ENCODE peak calls at places on chromosomes 6 and 20, in six cellular contexts. W is A549, P is breast epithelium, V is right lobe of liver, J is HepG2, Z is heart left ventricle. H is an unnamed sample.

GRCh38 chr6:52416629-52417151 is 3.5 kb upstream of the EFHC1 start:
- DNase-seq in J (peak; percentile 84), P (no peak), W (peak; percentile 60), V (no peak), Z (no peak), H (peak; percentile 44)

GRCh38 chr20:35305682-35306556 is 13.7 kb upstream of the FAM83C start:
- DNase-seq in P (peak; percentile 74), J (peak; percentile 92), V (no peak), Z (peak; percentile 77), W (peak; percentile 95), H (peak; percentile 87)

GRCh38 chr6:76217606-76218005 is 145.1 kb upstream of the IMPG1 start:
- DNase-seq in J (no peak), Z (no peak), V (no peak), W (no peak), P (no peak), H (no peak)

GRCh38 chr6:12806811-12807210 is 90.2 kb downstream of the PHACTR1 start:
- DNase-seq in J (no peak), V (no peak), Z (no peak), W (no peak), P (no peak), H (no peak)

GRCh38 chr20:57263767-57264150 is 2.7 kb downstream of the BMP7 start:
- DNase-seq in Z (no peak), V (no peak), P (no peak), W (no peak), J (no peak), H (no peak)

GRCh38 chr20:34615477-34615876 is 57.0 kb downstream of the MAP1LC3A start:
- DNase-seq in J (peak; percentile 36), V (no peak), W (no peak), P (no peak), Z (no peak), H (no peak)

GRCh38 chr6:3612341-3613041 is 139.0 kb downstream of the PXDC1 start:
- DNase-seq in Z (no peak), P (peak; percentile 20), J (peak; percentile 27), W (peak; percentile 88), V (no peak), H (peak; percentile 62)

GRCh38 chr6:133923938-133924593 is 29.0 kb upstream of the TBPL1 start:
- DNase-seq in Z (peak; percentile 45), W (peak; percentile 78), J (peak; percentile 81), V (no peak), P (peak; percentile 70), H (peak; percentile 10)

GRCh38 chr20:17859616-17860232 is 108.9 kb downstream of the SNX5 start:
- DNase-seq in P (no peak), Z (peak; percentile 76), W (no peak), V (peak; percentile 81), J (no peak), H (no peak)

GRCh38 chr6:163284151-163284550 is 130.4 kb upstream of the QKI start:
- DNase-seq in J (no peak), W (no peak), Z (no peak), P (no peak), V (no peak), H (no peak)

GRCh38 chr6:5787054-5787720 is 219.5 kb downstream of the NRN1 start:
- DNase-seq in P (no peak), V (no peak), W (no peak), J (no peak), Z (no peak), H (no peak)

GRCh38 chr6:30722280-30723112 is 2.3 kb downstream of the TUBB start:
- DNase-seq in J (peak; percentile 82), P (peak; percentile 83), V (peak; percentile 82), Z (peak; percentile 74), W (peak; percentile 73), H (no peak)

DNA sequence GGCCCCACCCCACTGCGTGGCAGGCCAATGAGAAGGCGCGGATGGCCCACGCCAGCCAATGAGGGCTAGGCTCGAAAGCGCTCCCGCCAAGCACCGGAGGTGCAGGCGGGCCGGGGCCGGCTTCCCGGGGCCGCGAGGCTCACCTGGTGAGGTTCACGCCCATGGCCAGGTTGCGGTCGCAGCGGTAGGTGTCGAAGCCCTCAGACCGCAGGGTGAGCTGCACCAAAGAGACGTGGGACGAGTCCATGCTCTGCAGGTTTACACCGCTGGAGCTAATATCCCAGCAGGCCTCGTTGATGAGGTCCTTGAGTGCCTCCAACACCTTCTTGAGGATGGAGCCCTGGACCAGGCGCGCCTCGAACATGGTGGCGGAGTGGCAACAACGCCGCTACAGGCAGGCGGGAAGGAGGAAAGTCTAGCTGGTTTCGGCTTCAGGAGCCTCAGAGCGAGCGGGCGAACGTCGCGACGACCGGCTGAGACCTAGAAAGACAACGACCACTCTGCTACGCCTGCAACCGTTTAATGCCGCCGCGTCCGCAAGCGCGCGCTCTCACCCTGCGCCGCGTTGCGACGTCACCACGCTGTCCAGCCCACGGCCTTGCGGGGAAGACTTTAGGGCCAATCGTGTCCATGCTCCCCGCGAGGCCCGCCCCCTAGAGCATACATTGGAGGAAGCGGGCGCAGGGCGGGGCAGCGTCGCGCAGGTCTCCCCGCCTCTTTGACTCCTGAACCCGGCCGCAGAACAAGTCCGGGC is at the start of gene PCNA:
- DNase-seq in J (peak; percentile 100), P (peak; percentile 97), Z (peak; percentile 98), V (peak; percentile 98), W (peak; percentile 99), H (peak; percentile 92)
- TF ChIP-seq POLR2A in J (peak; percentile 100), P (peak; percentile 72), Z (peak; percentile 49), V (peak; percentile 93), W (peak; percentile 99), H (peak; percentile 98)

DNA sequence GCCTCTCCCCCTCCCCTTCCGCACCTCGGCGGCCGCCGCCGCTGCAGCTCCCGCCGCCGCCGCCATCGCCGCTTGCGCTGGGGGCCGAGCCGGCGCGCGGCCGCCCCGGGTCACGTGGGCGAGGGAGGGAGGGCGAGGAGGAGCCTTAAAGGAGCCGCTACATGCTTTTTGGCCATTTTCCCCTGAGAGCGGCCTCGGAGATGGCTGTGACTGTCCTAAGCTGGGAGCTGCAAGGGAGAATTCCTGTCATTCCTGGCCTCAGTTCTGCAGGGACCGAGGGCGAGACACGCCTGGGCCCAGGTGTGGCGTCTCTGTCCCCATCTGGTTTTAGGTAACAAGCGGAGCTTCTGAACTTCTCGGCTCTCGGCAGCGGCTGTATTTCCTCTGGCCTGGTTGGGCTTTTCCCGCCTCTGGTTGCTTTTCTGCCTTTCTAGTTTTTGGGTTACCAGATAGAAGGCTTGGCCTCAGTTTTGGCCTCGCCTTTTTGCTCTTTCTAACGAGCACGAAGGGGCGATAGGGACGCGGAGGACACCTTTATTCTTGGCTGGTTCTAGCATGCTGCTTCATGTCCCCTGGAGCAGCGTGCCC is at the start of gene EHMT2:
- DNase-seq in V (peak; percentile 90), W (peak; percentile 76), Z (peak; percentile 83), J (peak; percentile 76), P (peak; percentile 80), H (peak; percentile 79)
- TF ChIP-seq POLR2A in V (peak; percentile 34), W (peak; percentile 44), Z (no peak), J (peak; percentile 90), P (no peak), H (peak; percentile 46)

DNA sequence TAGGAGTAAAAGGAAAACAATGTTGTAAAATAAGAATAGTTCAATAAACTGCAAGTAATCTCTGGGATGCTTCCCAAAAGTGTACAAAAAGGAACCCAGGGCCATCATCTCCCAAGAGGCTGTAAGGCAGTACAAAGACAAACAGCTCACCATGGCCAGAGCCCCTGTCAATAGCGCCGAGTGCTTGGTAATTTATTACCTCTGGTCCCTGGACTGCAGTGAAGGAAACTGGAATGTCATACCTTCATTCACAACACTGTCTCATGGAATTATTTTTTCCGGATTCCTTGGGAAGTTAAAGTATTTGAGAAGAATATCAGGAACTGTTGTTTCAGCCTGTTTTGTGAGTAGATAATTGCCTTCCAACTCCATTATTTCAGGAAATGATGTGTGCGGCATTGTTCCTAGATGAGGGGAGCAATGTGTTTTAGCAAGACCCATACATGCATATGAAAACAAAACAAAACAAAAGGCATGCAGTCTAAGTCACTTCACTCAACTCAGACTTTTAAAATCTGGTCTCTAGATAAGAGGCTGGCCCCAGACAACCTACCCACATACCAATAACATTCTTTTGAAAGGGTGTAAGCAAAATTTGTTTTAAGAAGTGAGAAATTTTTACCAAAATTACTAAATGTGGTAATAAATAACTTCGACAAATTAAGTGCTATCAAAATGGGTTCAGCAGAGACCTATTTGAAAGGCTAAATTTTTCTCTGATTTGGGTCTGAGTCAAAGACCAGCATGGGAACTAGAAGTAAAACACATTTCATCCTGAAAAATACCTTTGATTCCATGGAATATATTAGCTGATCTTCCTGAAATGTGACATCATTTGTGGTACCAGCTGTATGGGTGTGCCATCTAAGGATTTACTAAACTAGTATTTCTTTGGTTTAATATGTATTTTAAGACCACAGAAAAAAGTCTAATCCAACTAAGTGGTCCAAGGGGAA is 63.8 kb downstream of the BLOC1S5 start:
- DNase-seq in J (no peak), W (no peak), V (no peak), Z (no peak), P (no peak), H (no peak)
- TF ChIP-seq POLR2A in J (no peak), W (no peak), V (no peak), Z (no peak), P (no peak), H (no peak)

GRCh38 chr20:13784893-13785715 is at the start of the genes ESF1 and NDUFAF5:
- DNase-seq in V (peak; percentile 96), J (peak; percentile 99), P (peak; percentile 94), W (peak; percentile 99), Z (peak; percentile 95), H (peak; percentile 71)
- TF ChIP-seq POLR2A in V (peak; percentile 71), J (peak; percentile 40), P (no peak), W (peak; percentile 94), Z (no peak), H (peak; percentile 87)

GRCh38 chr6:15908871-15909270 is 220.0 kb upstream of the MYLIP start:
- DNase-seq in P (no peak), Z (no peak), J (no peak), W (no peak), V (no peak), H (no peak)

GRCh38 chr6:15904651-15905376 is 224.1 kb upstream of the MYLIP start:
- DNase-seq in P (no peak), Z (no peak), J (no peak), W (no peak), V (no peak), H (no peak)

GRCh38 chr6:15906393-15906976 is 222.4 kb upstream of the MYLIP start:
- DNase-seq in W (no peak), Z (no peak), J (no peak), V (no peak), P (no peak), H (no peak)

GRCh38 chr6:15907914-15908518 is 220.9 kb upstream of the MYLIP start:
- DNase-seq in W (no peak), V (no peak), Z (no peak), J (no peak), P (peak; percentile 52), H (no peak)

GRCh38 chr6:15905488-15906392 is 223.1 kb upstream of the MYLIP start:
- DNase-seq in Z (no peak), P (no peak), W (no peak), V (no peak), J (no peak), H (no peak)
- TF ChIP-seq POLR2A in Z (no peak), P (no peak), W (no peak), V (no peak), J (no peak), H (no peak)

GRCh38 chr6:24662206-24662605 is 4.5 kb downstream of the TDP2 start:
- DNase-seq in Z (no peak), J (no peak), W (no peak), V (no peak), P (no peak), H (no peak)
- TF ChIP-seq POLR2A in Z (no peak), J (no peak), W (no peak), V (no peak), P (no peak), H (no peak)